ENCODE peak calls at places on chromosomes 5 and 9, in seven cellular contexts. K, X, H, V, T, A and J are unnamed samples.

GRCh38 chr5:83001788-83002381 is 75.3 kb downstream of the TMEM167A start:
- DNase-seq in K (no peak), X (no peak), H (no peak), V (no peak), T (no peak), A (no peak), J (no peak)

GRCh38 chr9:13410566-13411031 is 131.1 kb upstream of the MPDZ start:
- DNase-seq in K (no peak), X (no peak), H (no peak), V (no peak), T (no peak), A (no peak), J (peak; percentile 22)

GRCh38 chr5:2131196-2131595 is 248.5 kb upstream of the IRX4 start:
- DNase-seq in K (no peak), X (no peak), H (no peak), V (no peak), T (no peak), A (no peak), J (no peak)

GRCh38 chr9:35664531-35665470 is at the start of gene ARHGEF39:
- DNase-seq in K (peak; percentile 88), X (peak; percentile 59), H (peak; percentile 88), V (peak; percentile 39), T (peak; percentile 91), A (peak; percentile 76), J (no peak)

GRCh38 chr5:180135967-180136641 is 64.5 kb upstream of the RNF130 start:
- DNase-seq in K (no peak), X (no peak), H (no peak), V (no peak), T (no peak), A (no peak), J (no peak)

GRCh38 chr9:115208503-115208902 is 90.5 kb upstream of the TNC start:
- DNase-seq in K (no peak), X (no peak), H (peak; percentile 83), V (no peak), T (no peak), A (no peak), J (peak; percentile 62)

GRCh38 chr5:132270345-132270685 is 12.8 kb downstream of the PDLIM4 start:
- DNase-seq in K (no peak), X (no peak), H (no peak), V (no peak), T (no peak), A (no peak), J (no peak)

GRCh38 chr9:93896496-93897033 is 58.6 kb downstream of the BARX1 start:
- DNase-seq in K (no peak), X (no peak), H (no peak), V (no peak), T (no peak), A (no peak), J (no peak)

GRCh38 chr9:79692857-79693571 is 121.2 kb downstream of the TLE4 start:
- DNase-seq in K (no peak), X (no peak), H (no peak), V (no peak), T (no peak), A (no peak), J (no peak)

GRCh38 chr9:124357591-124358361 is 57.5 kb downstream of the PSMB7 start:
- DNase-seq in K (no peak), X (no peak), H (no peak), V (no peak), T (no peak), A (no peak), J (no peak)

GRCh38 chr9:89730715-89731114 is 125.9 kb downstream of the GADD45G start:
- DNase-seq in K (no peak), X (no peak), H (no peak), V (no peak), T (peak; percentile 91), A (no peak), J (no peak)

GRCh38 chr5:16913840-16914435 is 22.1 kb downstream of the MYO10 start:
- DNase-seq in K (no peak), X (no peak), H (no peak), V (no peak), T (no peak), A (no peak), J (no peak)

GRCh38 chr5:6792911-6793451 is 79.7 kb downstream of the TENT4A start:
- DNase-seq in K (no peak), X (no peak), H (no peak), V (no peak), T (no peak), A (no peak), J (no peak)

GRCh38 chr5:68435611-68436010 is 220.1 kb downstream of the PIK3R1 start:
- DNase-seq in K (no peak), X (peak; percentile 40), H (no peak), V (no peak), T (no peak), A (no peak), J (no peak)

GRCh38 chr5:42005561-42006153 is 80.6 kb downstream of the FBXO4 start:
- DNase-seq in K (no peak), X (no peak), H (peak; percentile 43), V (no peak), T (peak; percentile 9), A (no peak), J (no peak)

GRCh38 chr9:130940693-130941576 is 1.9 kb upstream of the FIBCD1 start:
- DNase-seq in K (peak; percentile 84), X (peak; percentile 63), H (peak; percentile 51), V (peak; percentile 72), T (peak; percentile 57), A (peak; percentile 63), J (no peak)

GRCh38 chr9:127463891-127464290 is 12.6 kb downstream of the LRSAM1 start:
- DNase-seq in K (no peak), X (no peak), H (no peak), V (no peak), T (no peak), A (no peak), J (no peak)

GRCh38 chr9:108786756-108787663 is 68.8 kb downstream of the ACTL7B start:
- DNase-seq in K (peak; percentile 10), X (no peak), H (peak; percentile 35), V (no peak), T (no peak), A (no peak), J (no peak)

GRCh38 chr5:173644700-173645436 is 28.4 kb upstream of the BOD1 start:
- DNase-seq in K (no peak), X (no peak), H (no peak), V (no peak), T (no peak), A (no peak), J (no peak)

GRCh38 chr5:55223988-55224240 is 3.2 kb downstream of the MCIDAS start:
- DNase-seq in K (no peak), X (no peak), H (no peak), V (no peak), T (no peak), A (no peak), J (no peak)

GRCh38 chr5:172167893-172168292 is 20.1 kb downstream of the STK10 start:
- DNase-seq in K (no peak), X (no peak), H (no peak), V (no peak), T (no peak), A (no peak), J (no peak)

GRCh38 chr5:133825631-133826289 is 142.7 kb downstream of the C5orf15 start:
- DNase-seq in K (no peak), X (peak; percentile 32), H (no peak), V (no peak), T (peak; percentile 44), A (no peak), J (no peak)

GRCh38 chr9:98374385-98375051 is 119.1 kb upstream of the TBC1D2 start:
- DNase-seq in K (no peak), X (no peak), H (peak; percentile 97), V (no peak), T (no peak), A (no peak), J (peak; percentile 19)

GRCh38 chr9:113178087-113178486 is 27.3 kb downstream of the SLC31A2 start:
- DNase-seq in K (no peak), X (no peak), H (peak; percentile 26), V (no peak), T (no peak), A (no peak), J (peak; percentile 66)

GRCh38 chr9:93710370-93710723 is 134.0 kb downstream of the PHF2 start:
- DNase-seq in K (no peak), X (no peak), H (no peak), V (no peak), T (no peak), A (no peak), J (no peak)

GRCh38 chr5:1295650-1296037 is 776 bp upstream of the TERT start:
- DNase-seq in K (no peak), X (no peak), H (no peak), V (no peak), T (no peak), A (no peak), J (no peak)

GRCh38 chr9:114914139-114914538 is 16.3 kb downstream of the TNFSF8 start:
- DNase-seq in K (no peak), X (no peak), H (no peak), V (no peak), T (no peak), A (no peak), J (no peak)

GRCh38 chr5:102069974-102070373 is 226.1 kb downstream of the SLCO4C1 start:
- DNase-seq in K (no peak), X (no peak), H (no peak), V (no peak), T (no peak), A (no peak), J (no peak)

GRCh38 chr9:70563010-70563409 is 148.6 kb upstream of the KLF9 start:
- DNase-seq in K (no peak), X (no peak), H (no peak), V (no peak), T (no peak), A (no peak), J (no peak)

GRCh38 chr9:113352006-113352405 is 2.7 kb downstream of the BSPRY start:
- DNase-seq in K (no peak), X (no peak), H (no peak), V (no peak), T (no peak), A (no peak), J (no peak)

GRCh38 chr9:72858089-72858912 is 94.6 kb downstream of the ALDH1A1 start:
- DNase-seq in K (no peak), X (no peak), H (peak; percentile 44), V (no peak), T (no peak), A (no peak), J (no peak)

GRCh38 chr5:132475939-132476852 is 14.4 kb downstream of the IRF1 start:
- DNase-seq in K (no peak), X (no peak), H (no peak), V (no peak), T (no peak), A (no peak), J (no peak)

GRCh38 chr5:159412284-159413046 is 82.2 kb upstream of the IL12B start:
- DNase-seq in K (no peak), X (peak; percentile 51), H (no peak), V (peak; percentile 59), T (no peak), A (no peak), J (no peak)